ENCODE peak calls at places on chromosomes 1 and 21, in ten cellular contexts. O is T follicular helper cell; Q is COR-L47; B is stimulated activated CD4-positive, alpha-beta T cell treated with anti-CD3 and anti-CD28 coated beads, TNF-alpha, amount 100 ng/mL, for 4 hours; L is GM04504; Z is activated T-helper 1 cell treated with anti-CD3 and anti-CD28 coated beads, Interleukin-12 subunit alpha, Interleukin-12 subunit beta, Interleukin-2, Interleukin-4 antibody, amounts not matched to agents 30 ng/mL and 10 ng/mL and 1 ng/mL, durations not matched to agents 14 hours and 24 hours and 36 hours; W is EL; X is SW480; E is pulmonary artery endothelial cell; A is HT1080. P is an unnamed sample.

GRCh38 chr21:40736145-40736544 is 110.8 kb downstream of the DSCAM start:
- DNase-seq in A (no peak), W (no peak), Q (no peak), Z (no peak), X (no peak), O (no peak), L (no peak), B (no peak), E (no peak), P (no peak)

GRCh38 chr21:45831991-45832740 is 149.4 kb upstream of the COL6A1 start:
- DNase-seq in X (no peak), B (no peak), E (no peak), L (peak; percentile 35), O (no peak), A (no peak), W (peak; percentile 35), Q (no peak), Z (no peak), P (no peak)

GRCh38 chr1:174953657-174954435 is 45.9 kb upstream of the CACYBP start:
- DNase-seq in O (no peak), Q (peak; percentile 81), Z (no peak), E (no peak), B (no peak), L (no peak), X (no peak), A (no peak), W (no peak), P (no peak)

GRCh38 chr21:39155578-39155977 is 27.7 kb downstream of the PSMG1 start:
- DNase-seq in L (no peak), E (no peak), Q (no peak), W (no peak), A (no peak), Z (no peak), B (no peak), O (no peak), X (no peak), P (no peak)

GRCh38 chr1:15238789-15239188 is 8.2 kb upstream of the FHAD1 start:
- DNase-seq in L (no peak), B (no peak), O (no peak), X (no peak), E (no peak), W (no peak), Q (no peak), Z (no peak), A (no peak), P (no peak)

GRCh38 chr1:3402258-3403010 is 52.0 kb upstream of the ARHGEF16 start:
- DNase-seq in E (no peak), L (peak; percentile 23), Q (peak; percentile 94), Z (no peak), B (no peak), W (peak; percentile 7), A (no peak), X (no peak), O (no peak), P (no peak)

GRCh38 chr1:59549903-59550302 is 253.0 kb downstream of the FGGY start:
- DNase-seq in E (no peak), A (no peak), X (no peak), Z (no peak), Q (no peak), L (peak; percentile 65), O (no peak), B (no peak), W (peak; percentile 26), P (no peak)

GRCh38 chr1:157505481-157506272 is 46.6 kb downstream of the FCRL5 start:
- DNase-seq in X (peak; percentile 51), A (peak; percentile 44), L (peak; percentile 24), Q (peak; percentile 42), B (no peak), O (no peak), W (peak; percentile 61), Z (no peak), E (peak; percentile 20), P (peak; percentile 67)

GRCh38 chr1:154578058-154578418 is 10.5 kb downstream of the CHRNB2 start:
- DNase-seq in A (no peak), E (no peak), W (no peak), O (no peak), B (no peak), X (no peak), Z (no peak), L (no peak), Q (no peak), P (no peak)

GRCh38 chr1:222266223-222267215 is 281.4 kb downstream of the HHIPL2 start:
- DNase-seq in L (no peak), A (no peak), B (no peak), W (no peak), O (no peak), E (no peak), Q (no peak), Z (no peak), X (no peak), P (no peak)